ENCODE peak calls at places on chromosomes 11 and 22, in seven cellular contexts. One of them, this sample, is unnamed.

GRCh38 chr11:6531267-6531752 is 34.2 kb downstream of the DNHD1 start:
- DNase-seq in heart right ventricle: peak; percentile 38
- DNase-seq in GM23338: peak; percentile 68
- DNase-seq in lower lobe of right lung: no peak
- DNase-seq in cardiac muscle cell: peak; percentile 64
- DNase-seq in neural progenitor cell: peak; percentile 59
- DNase-seq in spleen: no peak
- DNase-seq in this sample: no peak

GRCh38 chr22:25564320-25564978 is at the start of gene GRK3:
- DNase-seq in heart right ventricle: peak; percentile 74
- DNase-seq in neural progenitor cell: peak; percentile 90
- DNase-seq in lower lobe of right lung: peak; percentile 85
- DNase-seq in cardiac muscle cell: peak; percentile 68
- DNase-seq in GM23338: peak; percentile 75
- DNase-seq in spleen: peak; percentile 93
- DNase-seq in this sample: no peak

GRCh38 chr11:85682330-85683305 is 3.4 kb downstream of the CCDC89 start:
- DNase-seq in neural progenitor cell: no peak
- DNase-seq in heart right ventricle: peak; percentile 72
- DNase-seq in GM23338: no peak
- DNase-seq in cardiac muscle cell: peak; percentile 76
- DNase-seq in lower lobe of right lung: peak; percentile 80
- DNase-seq in spleen: peak; percentile 85
- DNase-seq in this sample: peak; percentile 46

GRCh38 chr22:31218565-31219262 is 6.6 kb downstream of the LIMK2 start:
- DNase-seq in heart right ventricle: no peak
- DNase-seq in spleen: no peak
- DNase-seq in cardiac muscle cell: no peak
- DNase-seq in lower lobe of right lung: no peak
- DNase-seq in GM23338: no peak
- DNase-seq in neural progenitor cell: peak; percentile 62
- DNase-seq in this sample: no peak

GRCh38 chr11:61774441-61774840 is 18.0 kb downstream of the TMEM258 start:
- DNase-seq in cardiac muscle cell: no peak
- DNase-seq in lower lobe of right lung: no peak
- DNase-seq in heart right ventricle: no peak
- DNase-seq in neural progenitor cell: no peak
- DNase-seq in spleen: no peak
- DNase-seq in GM23338: no peak
- DNase-seq in this sample: no peak

GRCh38 chr11:87359401-87359800 is 321.7 kb downstream of the TMEM135 start:
- DNase-seq in heart right ventricle: no peak
- DNase-seq in neural progenitor cell: no peak
- DNase-seq in spleen: no peak
- DNase-seq in cardiac muscle cell: no peak
- DNase-seq in GM23338: no peak
- DNase-seq in lower lobe of right lung: no peak
- DNase-seq in this sample: no peak

GRCh38 chr11:15816270-15816871 is 540.0 kb downstream of the SOX6 start:
- DNase-seq in neural progenitor cell: no peak
- DNase-seq in lower lobe of right lung: no peak
- DNase-seq in GM23338: no peak
- DNase-seq in spleen: no peak
- DNase-seq in heart right ventricle: peak; percentile 40
- DNase-seq in cardiac muscle cell: peak; percentile 91
- DNase-seq in this sample: no peak

GRCh38 chr22:28112548-28113043 is 193.5 kb upstream of the PITPNB start:
- DNase-seq in heart right ventricle: peak; percentile 51
- DNase-seq in neural progenitor cell: peak; percentile 84
- DNase-seq in GM23338: peak; percentile 41
- DNase-seq in spleen: no peak
- DNase-seq in cardiac muscle cell: peak; percentile 72
- DNase-seq in lower lobe of right lung: peak; percentile 52
- DNase-seq in this sample: no peak

GRCh38 chr22:46866591-46866990 is 104.1 kb downstream of the TBC1D22A start:
- DNase-seq in lower lobe of right lung: no peak
- DNase-seq in neural progenitor cell: no peak
- DNase-seq in spleen: no peak
- DNase-seq in cardiac muscle cell: peak; percentile 45
- DNase-seq in GM23338: peak; percentile 26
- DNase-seq in heart right ventricle: no peak
- DNase-seq in this sample: no peak

GRCh38 chr11:12778506-12778905 is 104.3 kb downstream of the TEAD1 start:
- DNase-seq in spleen: no peak
- DNase-seq in GM23338: no peak
- DNase-seq in lower lobe of right lung: no peak
- DNase-seq in cardiac muscle cell: no peak
- DNase-seq in heart right ventricle: no peak
- DNase-seq in neural progenitor cell: no peak
- DNase-seq in this sample: no peak

GRCh38 chr11:132734217-132734616 is 798.1 kb downstream of the OPCML start:
- DNase-seq in GM23338: no peak
- DNase-seq in lower lobe of right lung: no peak
- DNase-seq in heart right ventricle: no peak
- DNase-seq in spleen: no peak
- DNase-seq in neural progenitor cell: no peak
- DNase-seq in cardiac muscle cell: peak; percentile 18
- DNase-seq in this sample: no peak

GRCh38 chr11:75288846-75289760 is 48.5 kb downstream of the TPBGL start:
- DNase-seq in neural progenitor cell: no peak
- DNase-seq in GM23338: no peak
- DNase-seq in spleen: no peak
- DNase-seq in heart right ventricle: no peak
- DNase-seq in lower lobe of right lung: no peak
- DNase-seq in cardiac muscle cell: no peak
- DNase-seq in this sample: no peak

GRCh38 chr11:124584681-124585372 is 15.0 kb downstream of the OR8A1 start:
- DNase-seq in neural progenitor cell: no peak
- DNase-seq in cardiac muscle cell: no peak
- DNase-seq in GM23338: no peak
- DNase-seq in heart right ventricle: no peak
- DNase-seq in lower lobe of right lung: no peak
- DNase-seq in spleen: no peak
- DNase-seq in this sample: no peak

GRCh38 chr11:62504158-62504973 is 42.2 kb downstream of the AHNAK start:
- DNase-seq in GM23338: peak; percentile 75
- DNase-seq in heart right ventricle: peak; percentile 19
- DNase-seq in spleen: no peak
- DNase-seq in cardiac muscle cell: no peak
- DNase-seq in lower lobe of right lung: peak; percentile 74
- DNase-seq in neural progenitor cell: peak; percentile 33
- DNase-seq in this sample: no peak

GRCh38 chr22:43272869-43273318 is 70.3 kb downstream of the SCUBE1 start:
- DNase-seq in lower lobe of right lung: no peak
- DNase-seq in spleen: no peak
- DNase-seq in cardiac muscle cell: no peak
- DNase-seq in neural progenitor cell: no peak
- DNase-seq in heart right ventricle: no peak
- DNase-seq in GM23338: peak; percentile 56
- DNase-seq in this sample: no peak

GRCh38 chr11:14110629-14111028 is 148.1 kb downstream of the SPON1 start:
- DNase-seq in heart right ventricle: no peak
- DNase-seq in spleen: no peak
- DNase-seq in cardiac muscle cell: no peak
- DNase-seq in neural progenitor cell: no peak
- DNase-seq in GM23338: no peak
- DNase-seq in lower lobe of right lung: no peak
- DNase-seq in this sample: no peak

GRCh38 chr11:78417175-78417887 is at the start of gene GAB2:
- DNase-seq in heart right ventricle: no peak
- DNase-seq in cardiac muscle cell: no peak
- DNase-seq in spleen: peak; percentile 92
- DNase-seq in lower lobe of right lung: peak; percentile 61
- DNase-seq in neural progenitor cell: no peak
- DNase-seq in GM23338: no peak
- DNase-seq in this sample: peak; percentile 37

GRCh38 chr11:116460156-116460965 is 312.4 kb downstream of the BUD13 start:
- DNase-seq in GM23338: no peak
- DNase-seq in cardiac muscle cell: no peak
- DNase-seq in lower lobe of right lung: no peak
- DNase-seq in spleen: no peak
- DNase-seq in neural progenitor cell: no peak
- DNase-seq in heart right ventricle: no peak
- DNase-seq in this sample: no peak

GRCh38 chr11:116458546-116458945 is 314.2 kb downstream of the BUD13 start:
- DNase-seq in cardiac muscle cell: no peak
- DNase-seq in lower lobe of right lung: no peak
- DNase-seq in neural progenitor cell: no peak
- DNase-seq in spleen: no peak
- DNase-seq in GM23338: no peak
- DNase-seq in heart right ventricle: no peak
- DNase-seq in this sample: no peak

GRCh38 chr11:116459233-116459632 is 313.6 kb downstream of the BUD13 start:
- DNase-seq in cardiac muscle cell: no peak
- DNase-seq in lower lobe of right lung: no peak
- DNase-seq in heart right ventricle: peak; percentile 10
- DNase-seq in neural progenitor cell: no peak
- DNase-seq in GM23338: no peak
- DNase-seq in spleen: no peak
- DNase-seq in this sample: no peak

GRCh38 chr11:116459644-116460043 is 313.1 kb downstream of the BUD13 start:
- DNase-seq in spleen: no peak
- DNase-seq in GM23338: no peak
- DNase-seq in neural progenitor cell: no peak
- DNase-seq in lower lobe of right lung: no peak
- DNase-seq in heart right ventricle: no peak
- DNase-seq in cardiac muscle cell: no peak
- DNase-seq in this sample: no peak

GRCh38 chr11:116461789-116462188 is 311.0 kb downstream of the BUD13 start:
- DNase-seq in spleen: no peak
- DNase-seq in lower lobe of right lung: no peak
- DNase-seq in heart right ventricle: no peak
- DNase-seq in neural progenitor cell: peak; percentile 28
- DNase-seq in GM23338: peak; percentile 35
- DNase-seq in cardiac muscle cell: no peak
- DNase-seq in this sample: no peak
- TF ChIP-seq CTCF in spleen: no peak
- TF ChIP-seq CTCF in lower lobe of right lung: no peak
- TF ChIP-seq CTCF in heart right ventricle: no peak
- TF ChIP-seq CTCF in neural progenitor cell: no peak
- TF ChIP-seq CTCF in GM23338: peak; percentile 40
- TF ChIP-seq CTCF in cardiac muscle cell: no peak
- TF ChIP-seq CTCF in this sample: no peak

DNA sequence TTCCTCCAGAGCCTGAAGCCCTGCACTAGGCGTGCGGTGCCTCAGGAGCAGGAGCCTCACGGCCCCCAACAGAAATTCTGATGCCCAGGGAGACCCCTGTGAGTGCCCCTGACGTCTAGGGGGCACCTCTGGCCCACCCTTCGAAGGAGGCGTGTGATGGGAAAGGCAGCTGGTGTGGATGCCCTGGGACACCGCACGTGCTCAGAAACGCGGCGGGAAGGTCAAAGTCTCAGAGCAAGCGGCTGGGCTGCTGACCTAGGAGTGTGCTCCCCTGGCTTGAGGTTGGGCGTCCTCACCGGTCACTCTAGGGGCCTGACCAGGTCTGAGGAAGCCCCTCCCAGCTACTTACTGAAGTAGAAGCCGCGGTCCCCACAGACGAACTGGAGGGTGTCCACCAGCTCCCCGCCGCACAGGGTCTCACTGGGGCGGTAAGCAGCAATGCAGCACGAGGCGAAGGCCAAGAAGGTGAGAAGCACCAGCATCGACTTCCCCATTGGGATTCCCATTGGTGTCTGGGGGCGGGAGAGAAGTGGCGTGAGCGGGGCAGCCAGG is 4.1 kb downstream of the IGF2 start:
- DNase-seq in spleen: no peak
- DNase-seq in heart right ventricle: no peak
- DNase-seq in neural progenitor cell: no peak
- DNase-seq in cardiac muscle cell: no peak
- DNase-seq in GM23338: no peak
- DNase-seq in lower lobe of right lung: no peak
- DNase-seq in this sample: no peak
- H3K27me3 ChIP-seq in spleen: peaks cover 32% of the 10 kb centered on the region
- H3K27me3 ChIP-seq in heart right ventricle: peaks cover 51% of the 10 kb centered on the region
- H3K27me3 ChIP-seq in neural progenitor cell: peaks cover 83% of the 10 kb centered on the region
- H3K27me3 ChIP-seq in cardiac muscle cell: peaks cover 29% of the 10 kb centered on the region
- H3K27me3 ChIP-seq in GM23338: peaks cover 46% of the 10 kb centered on the region
- H3K27me3 ChIP-seq in lower lobe of right lung: peaks cover 65% of the 10 kb centered on the region
- H3K27me3 ChIP-seq in this sample: peaks cover 48% of the 10 kb centered on the region

GRCh38 chr11:43706631-43707030 is 26.1 kb downstream of the HSD17B12 start:
- DNase-seq in lower lobe of right lung: no peak
- DNase-seq in cardiac muscle cell: no peak
- DNase-seq in heart right ventricle: no peak
- DNase-seq in GM23338: no peak
- DNase-seq in neural progenitor cell: no peak
- DNase-seq in spleen: no peak
- DNase-seq in this sample: no peak

GRCh38 chr11:43712676-43713075 is 32.1 kb downstream of the HSD17B12 start:
- DNase-seq in cardiac muscle cell: no peak
- DNase-seq in lower lobe of right lung: no peak
- DNase-seq in spleen: no peak
- DNase-seq in GM23338: no peak
- DNase-seq in neural progenitor cell: no peak
- DNase-seq in heart right ventricle: no peak
- DNase-seq in this sample: no peak

GRCh38 chr11:43709689-43710088 is 29.2 kb downstream of the HSD17B12 start:
- DNase-seq in lower lobe of right lung: no peak
- DNase-seq in heart right ventricle: no peak
- DNase-seq in GM23338: no peak
- DNase-seq in spleen: no peak
- DNase-seq in neural progenitor cell: no peak
- DNase-seq in cardiac muscle cell: no peak
- DNase-seq in this sample: no peak

GRCh38 chr11:43708776-43709175 is 28.2 kb downstream of the HSD17B12 start:
- DNase-seq in neural progenitor cell: no peak
- DNase-seq in heart right ventricle: no peak
- DNase-seq in cardiac muscle cell: peak; percentile 13
- DNase-seq in GM23338: peak; percentile 27
- DNase-seq in spleen: no peak
- DNase-seq in lower lobe of right lung: no peak
- DNase-seq in this sample: no peak
- TF ChIP-seq CTCF in neural progenitor cell: peak; percentile 25
- TF ChIP-seq CTCF in heart right ventricle: peak; percentile 64
- TF ChIP-seq CTCF in cardiac muscle cell: peak; percentile 46
- TF ChIP-seq CTCF in GM23338: peak; percentile 42
- TF ChIP-seq CTCF in spleen: no peak
- TF ChIP-seq CTCF in lower lobe of right lung: peak; percentile 43
- TF ChIP-seq CTCF in this sample: no peak

GRCh38 chr11:22688914-22689313 is 22.5 kb downstream of the GAS2 start:
- DNase-seq in neural progenitor cell: no peak
- DNase-seq in lower lobe of right lung: no peak
- DNase-seq in GM23338: no peak
- DNase-seq in cardiac muscle cell: no peak
- DNase-seq in spleen: no peak
- DNase-seq in heart right ventricle: no peak
- DNase-seq in this sample: no peak
- H3K27me3 ChIP-seq in neural progenitor cell: no peaks in the 10 kb centered on the region
- H3K27me3 ChIP-seq in lower lobe of right lung: no peaks in the 10 kb centered on the region
- H3K27me3 ChIP-seq in GM23338: no peaks in the 10 kb centered on the region
- H3K27me3 ChIP-seq in cardiac muscle cell: no peaks in the 10 kb centered on the region
- H3K27me3 ChIP-seq in spleen: no peaks in the 10 kb centered on the region
- H3K27me3 ChIP-seq in heart right ventricle: no peaks in the 10 kb centered on the region
- H3K27me3 ChIP-seq in this sample: no peaks in the 10 kb centered on the region